ENCODE peak calls at places on chromosomes 6 and 20, in five cellular contexts. J is endodermal cell, S is transverse colon, T is WERI-Rb-1, Y is Caco-2. Q is an unnamed sample.

GRCh38 chr6:137904822-137905617 is 38.0 kb downstream of the TNFAIP3 start:
- DNase-seq in S (peak; percentile 36), Y (no peak), J (no peak), T (no peak), Q (no peak)

GRCh38 chr20:17654649-17655285 is 27.3 kb downstream of the RRBP1 start:
- DNase-seq in Y (no peak), T (peak; percentile 37), S (peak; percentile 52), J (peak; percentile 93), Q (peak; percentile 49)

GRCh38 chr6:44035621-44036020 is 91.6 kb downstream of the MRPL14 start:
- DNase-seq in T (no peak), J (peak; percentile 28), Y (no peak), S (no peak), Q (no peak)

GRCh38 chr20:22438926-22439325 is 145.4 kb downstream of the FOXA2 start:
- DNase-seq in T (no peak), Y (no peak), J (peak; percentile 70), S (no peak), Q (no peak)

GRCh38 chr6:117441824-117442264 is 16.1 kb upstream of the ROS1 start:
- DNase-seq in Y (no peak), J (no peak), S (no peak), T (no peak), Q (no peak)

GRCh38 chr6:64713175-64713574 is 993.9 kb downstream of the EYS start:
- DNase-seq in S (no peak), J (no peak), T (no peak), Y (no peak), Q (no peak)

GRCh38 chr20:63037669-63038268 is 31.0 kb upstream of the BHLHE23 start:
- DNase-seq in Y (peak; percentile 36), S (no peak), T (no peak), J (no peak), Q (peak; percentile 31)

GRCh38 chr20:21048841-21049273 is 57.3 kb downstream of the LINC00237 start:
- DNase-seq in J (peak; percentile 93), Y (no peak), T (peak; percentile 46), S (peak; percentile 28), Q (peak; percentile 77)

GRCh38 chr20:46311039-46311650 is 2.8 kb upstream of the CDH22 start:
- DNase-seq in S (no peak), J (no peak), Y (no peak), T (no peak), Q (no peak)

GRCh38 chr6:41732601-41733348 is 2.6 kb downstream of the TFEB start:
- DNase-seq in S (peak; percentile 70), Y (no peak), T (no peak), J (peak; percentile 65), Q (peak; percentile 88)

GRCh38 chr6:25942561-25943147 is 12.2 kb upstream of the SLC17A2 start:
- DNase-seq in J (no peak), Y (no peak), S (no peak), T (no peak), Q (no peak)

GRCh38 chr6:88481519-88481918 is 315.4 kb upstream of the CNR1 start:
- DNase-seq in Y (no peak), T (no peak), S (no peak), J (no peak), Q (no peak)

GRCh38 chr20:60097285-60097684 is 139.1 kb downstream of the CDH26 start:
- DNase-seq in J (no peak), Y (no peak), S (no peak), T (no peak), Q (no peak)

GRCh38 chr6:33820784-33821183 is 17.0 kb upstream of the MLN start:
- DNase-seq in S (no peak), J (no peak), Y (no peak), T (no peak), Q (no peak)

GRCh38 chr6:36962874-36963273 is 8.3 kb downstream of the PI16 start:
- DNase-seq in S (peak; percentile 74), T (peak; percentile 64), J (peak; percentile 95), Y (peak; percentile 59), Q (peak; percentile 90)

GRCh38 chr6:37994238-37994637 is 174.7 kb downstream of the ZFAND3 start:
- DNase-seq in S (no peak), Y (no peak), J (no peak), T (no peak), Q (no peak)

GRCh38 chr6:118554698-118555097 is 6.6 kb downstream of the PLN start:
- DNase-seq in J (no peak), Y (no peak), S (no peak), T (no peak), Q (no peak)

GRCh38 chr6:30323806-30324205 is 2.9 kb upstream of the TRIM39 start:
- DNase-seq in J (no peak), S (no peak), T (no peak), Y (no peak), Q (no peak)

DNA sequence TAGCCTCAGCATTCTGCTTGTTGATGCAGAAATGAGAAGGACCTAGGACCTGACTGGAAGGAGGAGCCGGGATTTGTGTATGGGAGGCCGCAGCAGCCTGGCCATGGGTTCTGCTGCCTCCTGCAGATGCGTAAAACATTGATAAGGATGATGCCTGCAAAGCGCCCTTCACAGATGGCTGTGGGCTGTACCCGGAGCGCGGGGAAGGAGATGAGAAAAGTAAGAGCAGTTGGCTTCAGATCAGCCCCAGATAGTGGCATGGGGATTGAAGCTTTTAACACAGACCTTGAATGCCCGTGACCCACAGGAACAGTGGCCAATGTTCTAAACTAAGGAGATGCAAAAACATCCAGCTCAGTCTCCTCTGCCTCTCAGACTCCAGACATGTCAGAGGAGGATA is 136.4 kb upstream of the KCNG1 start:
- DNase-seq in S (no peak), Y (no peak), J (no peak), T (no peak), Q (no peak)
- H3K9me3 ChIP-seq in S (no peaks in the 10 kb centered on the region), Y (no peaks in the 10 kb centered on the region), J (no peaks in the 10 kb centered on the region), T (no peaks in the 10 kb centered on the region), Q (no peaks in the 10 kb centered on the region)

GRCh38 chr20:57509665-57510237 is 15.2 kb downstream of the CTCFL start:
- DNase-seq in J (peak; percentile 78), S (peak; percentile 29), T (peak; percentile 77), Y (no peak), Q (no peak)
- TF ChIP-seq CTCF in J (peak; percentile 66), S (peak; percentile 29), T (peak; percentile 82), Y (peak; percentile 79), Q (no peak)

GRCh38 chr6:107823047-107823557 is 1.0 kb downstream of the SCML4 start:
- DNase-seq in J (no peak), Y (no peak), T (no peak), S (no peak), Q (no peak)

GRCh38 chr6:107820571-107821261 is 3.4 kb downstream of the SCML4 start:
- DNase-seq in J (peak; percentile 49), S (no peak), Y (no peak), T (no peak), Q (no peak)

GRCh38 chr6:107821591-107821990 is 2.5 kb downstream of the SCML4 start:
- DNase-seq in J (peak; percentile 40), T (no peak), Y (no peak), S (no peak), Q (no peak)

GRCh38 chr6:107819976-107820551 is 4.0 kb downstream of the SCML4 start:
- DNase-seq in T (peak; percentile 11), J (peak; percentile 74), Y (no peak), S (peak; percentile 24), Q (no peak)

GRCh38 chr6:107822154-107823046 is 1.7 kb downstream of the SCML4 start:
- DNase-seq in S (peak; percentile 26), J (peak; percentile 35), Y (no peak), T (no peak), Q (no peak)
- H3K4me3 ChIP-seq in S (no peak overlapping the region), J (no peak overlapping the region), Y (no peak overlapping the region), T (no peak overlapping the region), Q (peak overlapping the region; percentile 12)

DNA sequence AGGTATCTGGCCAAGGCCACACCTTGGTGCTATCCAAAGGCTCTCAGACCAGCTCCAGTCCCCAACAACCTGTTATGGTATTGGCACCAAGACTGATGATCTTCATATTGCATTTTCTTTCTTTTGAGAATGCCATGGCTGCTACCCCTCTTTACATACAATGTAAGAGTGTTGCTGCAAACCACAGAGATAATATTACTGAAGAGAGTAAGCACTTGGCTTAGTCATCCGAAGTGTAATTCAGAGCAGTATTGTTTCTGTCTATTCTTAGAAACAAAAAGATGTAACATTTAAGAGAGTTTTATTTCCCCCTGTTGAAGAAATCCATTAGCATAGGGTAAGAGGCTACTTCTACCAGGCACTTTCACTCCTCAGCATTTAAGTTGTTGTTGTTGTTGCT is 212.5 kb downstream of the C6orf118 start:
- DNase-seq in Y (no peak), S (no peak), J (no peak), T (no peak), Q (no peak)
- H3K9me3 ChIP-seq in Y (peaks cover 13% of the 10 kb centered on the region), S (peaks cover 5% of the 10 kb centered on the region), J (peaks cover 25% of the 10 kb centered on the region), T (no peaks in the 10 kb centered on the region), Q (peaks cover 28% of the 10 kb centered on the region)